ENCODE peak calls at places on chromosomes 3 and 15, in seven cellular contexts. S is GM10248, A is endothelial cell, L is colonic mucosa, Q is fibroblast of pulmonary artery, W is epithelial cell of esophagus, I is AG09309. T is an unnamed sample.

GRCh38 chr15:91100561-91101355 is 701 bp downstream of the SV2B start:
- DNase-seq in S (no peak), A (no peak), L (no peak), Q (peak), W (peak), I (no peak), T (peak)

GRCh38 chr3:59273976-59274375 is 224.2 kb upstream of the CFAP20DC start:
- DNase-seq in S (no peak), A (no peak), L (no peak), Q (peak), W (peak), I (peak), T (no peak)

GRCh38 chr3:64216706-64217105 is 8.6 kb downstream of the PRICKLE2 start:
- DNase-seq in S (no peak), A (no peak), L (no peak), Q (peak), W (peak), I (no peak), T (peak)

GRCh38 chr3:59992578-59992977 is 942.8 kb upstream of the CFAP20DC start:
- DNase-seq in S (no peak), A (no peak), L (no peak), Q (no peak), W (no peak), I (no peak), T (no peak)

GRCh38 chr3:143633816-143634215 is 214.5 kb downstream of the SLC9A9 start:
- DNase-seq in S (no peak), A (no peak), L (no peak), Q (no peak), W (no peak), I (no peak), T (no peak)

GRCh38 chr3:68206524-68207117 is 552.2 kb upstream of the SUCLG2 start:
- DNase-seq in S (no peak), A (no peak), L (no peak), Q (no peak), W (no peak), I (no peak), T (no peak)

GRCh38 chr15:66189291-66189690 is 64.3 kb downstream of the MEGF11 start:
- DNase-seq in S (no peak), A (no peak), L (no peak), Q (no peak), W (no peak), I (no peak), T (no peak)

GRCh38 chr15:94734460-94734859 is 503.1 kb downstream of the MCTP2 start:
- DNase-seq in S (no peak), A (no peak), L (no peak), Q (no peak), W (no peak), I (no peak), T (no peak)

GRCh38 chr3:177827517-177828249 is 630.4 kb upstream of the TBL1XR1 start:
- DNase-seq in S (no peak), A (no peak), L (no peak), Q (peak), W (peak), I (peak), T (no peak)

GRCh38 chr3:140904521-140904920 is 37.1 kb upstream of the SLC25A36 start:
- DNase-seq in S (no peak), A (no peak), L (no peak), Q (no peak), W (no peak), I (no peak), T (no peak)

GRCh38 chr3:52535411-52536111 is 844 bp upstream of the UQCC5 start:
- DNase-seq in S (no peak), A (peak), L (peak), Q (no peak), W (no peak), I (no peak), T (no peak)

GRCh38 chr15:90106522-90107117 is 4.4 kb upstream of the IDH2 start:
- DNase-seq in S (no peak), A (no peak), L (peak), Q (peak), W (peak), I (no peak), T (peak)

GRCh38 chr3:160987982-160988964 is 116.9 kb downstream of the B3GALNT1 start:
- DNase-seq in S (no peak), A (no peak), L (no peak), Q (no peak), W (no peak), I (no peak), T (no peak)

GRCh38 chr15:99454941-99455795 is 110.6 kb upstream of the MEF2A start:
- DNase-seq in S (peak), A (no peak), L (no peak), Q (peak), W (peak), I (peak), T (no peak)

GRCh38 chr3:110343945-110344344 is 727.7 kb upstream of the NECTIN3 start:
- DNase-seq in S (no peak), A (no peak), L (no peak), Q (peak), W (no peak), I (no peak), T (no peak)

GRCh38 chr15:73560501-73561117 is 72.6 kb downstream of the NPTN start:
- DNase-seq in S (no peak), A (no peak), L (peak), Q (peak), W (peak), I (peak), T (no peak)

GRCh38 chr15:58228708-58229107 is 90.5 kb downstream of the AQP9 start:
- DNase-seq in S (no peak), A (peak), L (no peak), Q (peak), W (no peak), I (peak), T (no peak)

GRCh38 chr3:103499132-103499885 is 1064.5 kb downstream of the ZPLD1 start:
- DNase-seq in S (no peak), A (no peak), L (no peak), Q (peak), W (peak), I (peak), T (no peak)

GRCh38 chr3:98901032-98901464 is 447 bp downstream of the DCBLD2 start:
- DNase-seq in S (peak), A (peak), L (peak), Q (peak), W (peak), I (no peak), T (peak)

GRCh38 chr3:76859596-76859995 is 180.3 kb upstream of the ROBO2 start:
- DNase-seq in S (no peak), A (no peak), L (no peak), Q (no peak), W (peak), I (no peak), T (no peak)

GRCh38 chr15:68536331-68537095 is 42.3 kb upstream of the CORO2B start:
- DNase-seq in S (no peak), A (no peak), L (no peak), Q (peak), W (peak), I (peak), T (no peak)

DNA sequence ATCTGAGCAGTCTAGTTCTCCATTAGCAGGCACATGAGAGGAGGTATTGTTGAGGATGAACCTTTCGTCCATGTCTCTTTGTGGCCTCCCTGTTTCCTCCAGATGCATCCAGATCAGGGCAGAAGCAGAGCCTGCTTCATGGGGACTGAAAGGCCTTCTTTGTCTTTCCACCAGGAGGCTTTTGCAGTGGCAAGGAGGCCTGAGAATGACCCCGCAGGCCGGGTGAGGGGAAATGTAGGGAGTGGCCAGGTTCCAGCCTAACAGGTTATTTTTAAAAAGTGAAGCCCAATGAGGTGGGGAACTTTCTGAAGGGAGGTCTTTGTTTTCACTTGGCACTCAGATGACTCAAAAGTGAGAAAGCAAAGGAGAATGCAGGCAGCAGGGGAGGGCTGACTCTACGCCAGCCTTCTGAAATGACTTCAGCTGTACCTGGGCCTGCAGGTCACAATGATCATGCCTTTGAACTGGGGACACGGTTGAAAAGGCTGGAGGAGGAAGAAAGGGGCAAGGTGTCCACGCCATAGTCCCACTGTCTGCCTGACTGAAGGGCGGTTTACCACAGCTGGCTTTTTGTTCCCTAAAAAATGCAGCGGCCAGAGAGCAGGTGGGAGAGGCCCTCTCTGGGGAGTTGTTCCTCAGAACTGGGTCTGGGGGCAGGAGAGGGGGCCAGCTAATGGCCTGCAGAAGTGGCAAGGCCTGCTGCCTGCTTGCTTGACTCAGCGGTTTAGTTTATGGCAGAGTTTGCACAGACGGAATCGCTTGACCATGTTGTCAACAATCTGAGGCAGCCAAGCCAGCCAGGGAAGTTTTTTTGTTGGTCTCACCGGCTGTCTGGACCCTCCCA is 28.7 kb downstream of the CMTM7 start:
- DNase-seq in S (peak), A (no peak), L (peak), Q (peak), W (peak), I (no peak), T (no peak)
- TF ChIP-seq CTCF in S (no peak), A (no peak), L (no peak), Q (peak), W (peak), I (no peak), T (no peak)

GRCh38 chr3:148730676-148731075 is 33.0 kb downstream of the AGTR1 start:
- DNase-seq in S (no peak), A (no peak), L (no peak), Q (no peak), W (no peak), I (no peak), T (no peak)
- TF ChIP-seq CTCF in S (no peak), A (no peak), L (no peak), Q (no peak), W (no peak), I (no peak), T (no peak)

DNA sequence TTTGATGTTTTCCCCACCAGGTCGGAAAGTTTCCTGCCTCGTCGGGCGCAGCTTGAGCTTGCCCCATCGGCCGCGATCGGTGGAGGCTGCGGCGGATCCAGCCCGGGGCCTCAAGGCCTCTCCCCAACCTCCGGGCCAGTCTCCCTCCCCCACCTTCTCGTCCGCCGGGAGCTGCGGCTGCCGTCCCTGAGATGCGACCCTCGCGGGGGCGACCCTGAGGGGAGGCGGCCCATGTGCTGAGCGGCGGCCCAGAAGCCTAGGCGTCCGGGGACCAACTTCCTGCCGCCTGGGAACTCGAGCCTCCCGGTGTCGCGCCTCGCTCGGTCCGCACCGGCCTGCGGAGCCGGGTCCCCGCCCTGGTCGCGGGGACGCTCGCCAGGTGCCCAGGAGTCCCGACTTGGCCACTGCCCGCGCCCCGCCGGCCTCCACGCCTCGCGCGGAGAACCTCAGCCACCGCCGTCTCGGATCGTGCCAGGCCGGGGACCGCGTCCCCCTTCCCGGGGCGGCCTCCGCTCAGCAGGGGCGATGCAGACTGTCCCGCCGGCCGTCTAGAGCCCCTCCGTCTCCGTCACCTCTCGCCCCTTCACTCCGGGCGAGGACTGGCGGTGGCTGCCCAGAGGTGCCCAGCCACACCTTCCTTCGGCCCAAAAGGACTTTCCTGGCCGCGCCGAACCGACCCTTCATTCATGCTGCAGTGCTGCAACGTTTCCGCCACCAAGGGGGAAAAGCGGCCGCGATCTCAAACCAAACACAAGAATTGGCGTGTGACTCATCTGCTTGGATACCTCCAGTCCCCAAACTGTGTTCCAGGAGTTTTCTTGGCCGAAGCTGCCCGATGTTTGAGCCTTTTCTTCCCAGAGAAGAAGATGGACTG is 656 bp downstream of the SLMAP start:
- DNase-seq in S (peak), A (peak), L (peak), Q (peak), W (peak), I (no peak), T (peak)
- TF ChIP-seq CTCF in S (no peak), A (no peak), L (no peak), Q (no peak), W (no peak), I (no peak), T (no peak)

GRCh38 chr15:85604194-85604593 is 190.5 kb downstream of the KLHL25 start:
- DNase-seq in S (no peak), A (no peak), L (no peak), Q (no peak), W (no peak), I (no peak), T (no peak)
- TF ChIP-seq CTCF in S (no peak), A (no peak), L (no peak), Q (no peak), W (no peak), I (no peak), T (no peak)

GRCh38 chr3:46524008-46524407 is 26.2 kb downstream of the RTP3 start:
- DNase-seq in S (no peak), A (no peak), L (no peak), Q (no peak), W (no peak), I (no peak), T (no peak)
- TF ChIP-seq CTCF in S (no peak), A (no peak), L (no peak), Q (no peak), W (no peak), I (no peak), T (no peak)

DNA sequence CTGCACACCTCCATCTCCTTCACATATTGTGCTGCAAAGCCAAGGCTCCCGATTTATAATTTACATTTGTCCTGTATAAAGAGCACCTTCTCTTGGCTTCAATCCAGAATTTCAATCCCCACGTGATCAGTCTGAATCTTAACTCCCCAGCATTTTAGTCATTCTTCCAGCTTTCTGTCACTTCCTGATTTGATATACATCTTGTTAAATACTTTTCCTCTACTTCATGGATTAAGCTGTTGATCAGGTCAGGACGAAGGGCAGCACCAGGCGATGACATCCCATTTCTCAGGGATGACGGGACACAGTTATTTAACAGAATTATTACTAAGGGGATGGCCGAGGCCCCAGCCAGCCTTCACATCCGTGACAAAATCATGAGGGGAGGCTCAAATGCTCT is 212.6 kb downstream of the EPHB1 start:
- DNase-seq in S (no peak), A (no peak), L (no peak), Q (no peak), W (no peak), I (no peak), T (no peak)
- TF ChIP-seq CTCF in S (no peak), A (no peak), L (no peak), Q (no peak), W (no peak), I (no peak), T (no peak)

GRCh38 chr3:175127075-175127662 is 268.0 kb downstream of the NAALADL2 start:
- DNase-seq in S (no peak), A (no peak), L (no peak), Q (no peak), W (no peak), I (no peak), T (no peak)

DNA sequence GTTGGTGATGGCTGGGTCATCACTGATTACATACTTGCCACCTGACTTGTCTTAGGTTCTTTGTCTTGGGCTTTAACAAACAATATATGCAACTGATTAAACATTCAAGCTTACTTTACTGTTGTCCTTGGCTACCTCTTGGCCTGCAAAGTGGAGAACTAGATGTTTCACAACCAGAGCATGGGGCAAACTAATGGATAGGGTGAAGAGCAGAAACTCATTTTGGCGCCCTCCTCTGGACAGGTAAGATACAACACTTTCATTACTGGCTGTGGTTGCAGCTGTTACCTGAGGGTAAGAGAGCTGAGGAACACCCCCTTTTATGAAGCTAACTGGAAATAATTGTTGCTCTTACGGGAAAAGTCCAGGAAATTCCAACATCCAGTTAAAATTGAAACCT is 262.1 kb downstream of the NAALADL2 start:
- DNase-seq in S (no peak), A (no peak), L (peak), Q (no peak), W (peak), I (no peak), T (no peak)
- TF ChIP-seq CTCF in S (no peak), A (peak), L (no peak), Q (peak), W (peak), I (peak), T (no peak)

T was measured in nephron progenitor cell.